ENCODE peak calls at places on chromosome 3, in five cellular contexts. One of them, this sample, is unnamed.

GRCh38 chr3:120566243-120566980 is 29.7 kb upstream of the NDUFB4 start:
- DNase-seq in NK-92 treated with Interleukin-12 subunit alpha and Interleukin-12 subunit beta, amount 100 ng/mL, for 24 hours: no peak
- DNase-seq in cardiac muscle cell: no peak
- DNase-seq in GM20000: no peak
- DNase-seq in esophagus muscularis mucosa: peak
- DNase-seq in this sample: no peak

GRCh38 chr3:53051929-53052328 is 6.1 kb upstream of the SFMBT1 start:
- DNase-seq in NK-92 treated with Interleukin-12 subunit alpha and Interleukin-12 subunit beta, amount 100 ng/mL, for 24 hours: no peak
- DNase-seq in cardiac muscle cell: no peak
- DNase-seq in GM20000: no peak
- DNase-seq in esophagus muscularis mucosa: no peak
- DNase-seq in this sample: no peak

GRCh38 chr3:16512435-16513140 is 911 bp downstream of the RFTN1 start:
- DNase-seq in NK-92 treated with Interleukin-12 subunit alpha and Interleukin-12 subunit beta, amount 100 ng/mL, for 24 hours: peak
- DNase-seq in cardiac muscle cell: no peak
- DNase-seq in GM20000: peak
- DNase-seq in esophagus muscularis mucosa: no peak
- DNase-seq in this sample: peak

GRCh38 chr3:67739851-67740250 is 85.4 kb upstream of the SUCLG2 start:
- DNase-seq in NK-92 treated with Interleukin-12 subunit alpha and Interleukin-12 subunit beta, amount 100 ng/mL, for 24 hours: no peak
- DNase-seq in cardiac muscle cell: no peak
- DNase-seq in GM20000: no peak
- DNase-seq in esophagus muscularis mucosa: no peak
- DNase-seq in this sample: no peak

GRCh38 chr3:123750659-123751420 is 133.3 kb downstream of the MYLK start:
- DNase-seq in NK-92 treated with Interleukin-12 subunit alpha and Interleukin-12 subunit beta, amount 100 ng/mL, for 24 hours: no peak
- DNase-seq in cardiac muscle cell: peak
- DNase-seq in GM20000: no peak
- DNase-seq in esophagus muscularis mucosa: peak
- DNase-seq in this sample: no peak

GRCh38 chr3:179927191-179927590 is 109.5 kb downstream of the PEX5L start:
- DNase-seq in NK-92 treated with Interleukin-12 subunit alpha and Interleukin-12 subunit beta, amount 100 ng/mL, for 24 hours: no peak
- DNase-seq in cardiac muscle cell: no peak
- DNase-seq in GM20000: no peak
- DNase-seq in esophagus muscularis mucosa: no peak
- DNase-seq in this sample: no peak

GRCh38 chr3:121786485-121786884 is 36.9 kb upstream of the GOLGB1 start:
- DNase-seq in NK-92 treated with Interleukin-12 subunit alpha and Interleukin-12 subunit beta, amount 100 ng/mL, for 24 hours: no peak
- DNase-seq in cardiac muscle cell: peak
- DNase-seq in GM20000: no peak
- DNase-seq in esophagus muscularis mucosa: no peak
- DNase-seq in this sample: no peak

GRCh38 chr3:169780738-169781137 is 7.5 kb downstream of the MYNN start:
- DNase-seq in NK-92 treated with Interleukin-12 subunit alpha and Interleukin-12 subunit beta, amount 100 ng/mL, for 24 hours: no peak
- DNase-seq in cardiac muscle cell: no peak
- DNase-seq in GM20000: no peak
- DNase-seq in esophagus muscularis mucosa: no peak
- DNase-seq in this sample: no peak

GRCh38 chr3:161559177-161559998 is 62.8 kb downstream of the OTOL1 start:
- DNase-seq in NK-92 treated with Interleukin-12 subunit alpha and Interleukin-12 subunit beta, amount 100 ng/mL, for 24 hours: no peak
- DNase-seq in cardiac muscle cell: peak
- DNase-seq in GM20000: peak
- DNase-seq in esophagus muscularis mucosa: no peak
- DNase-seq in this sample: peak

GRCh38 chr3:44104668-44105321 is 136.9 kb upstream of the TOPAZ1 start:
- DNase-seq in NK-92 treated with Interleukin-12 subunit alpha and Interleukin-12 subunit beta, amount 100 ng/mL, for 24 hours: peak
- DNase-seq in cardiac muscle cell: peak
- DNase-seq in GM20000: peak
- DNase-seq in esophagus muscularis mucosa: peak
- DNase-seq in this sample: no peak

GRCh38 chr3:42667523-42668402 is 14.3 kb downstream of the ZBTB47 start:
- DNase-seq in NK-92 treated with Interleukin-12 subunit alpha and Interleukin-12 subunit beta, amount 100 ng/mL, for 24 hours: no peak
- DNase-seq in cardiac muscle cell: no peak
- DNase-seq in GM20000: no peak
- DNase-seq in esophagus muscularis mucosa: no peak
- DNase-seq in this sample: no peak

GRCh38 chr3:45464336-45464809 is 76.0 kb downstream of the LARS2 start:
- DNase-seq in NK-92 treated with Interleukin-12 subunit alpha and Interleukin-12 subunit beta, amount 100 ng/mL, for 24 hours: no peak
- DNase-seq in cardiac muscle cell: peak
- DNase-seq in GM20000: no peak
- DNase-seq in esophagus muscularis mucosa: peak
- DNase-seq in this sample: peak

GRCh38 chr3:76760336-76760735 is 279.6 kb upstream of the ROBO2 start:
- DNase-seq in NK-92 treated with Interleukin-12 subunit alpha and Interleukin-12 subunit beta, amount 100 ng/mL, for 24 hours: no peak
- DNase-seq in cardiac muscle cell: no peak
- DNase-seq in GM20000: no peak
- DNase-seq in esophagus muscularis mucosa: no peak
- DNase-seq in this sample: no peak

GRCh38 chr3:139455855-139456254 is 20.5 kb downstream of the RBP2 start:
- DNase-seq in NK-92 treated with Interleukin-12 subunit alpha and Interleukin-12 subunit beta, amount 100 ng/mL, for 24 hours: no peak
- DNase-seq in cardiac muscle cell: peak
- DNase-seq in GM20000: no peak
- DNase-seq in esophagus muscularis mucosa: no peak
- DNase-seq in this sample: peak

GRCh38 chr3:20041197-20041780 is 1.0 kb downstream of the KAT2B start:
- DNase-seq in NK-92 treated with Interleukin-12 subunit alpha and Interleukin-12 subunit beta, amount 100 ng/mL, for 24 hours: peak
- DNase-seq in cardiac muscle cell: peak
- DNase-seq in GM20000: peak
- DNase-seq in esophagus muscularis mucosa: no peak
- DNase-seq in this sample: peak

GRCh38 chr3:47780727-47781325 is 867 bp downstream of the SMARCC1 start:
- DNase-seq in NK-92 treated with Interleukin-12 subunit alpha and Interleukin-12 subunit beta, amount 100 ng/mL, for 24 hours: no peak
- DNase-seq in cardiac muscle cell: peak
- DNase-seq in GM20000: no peak
- DNase-seq in esophagus muscularis mucosa: no peak
- DNase-seq in this sample: no peak

GRCh38 chr3:17195192-17195611 is 310.4 kb downstream of the PLCL2 start:
- DNase-seq in NK-92 treated with Interleukin-12 subunit alpha and Interleukin-12 subunit beta, amount 100 ng/mL, for 24 hours: no peak
- DNase-seq in cardiac muscle cell: peak
- DNase-seq in GM20000: peak
- DNase-seq in esophagus muscularis mucosa: no peak
- DNase-seq in this sample: no peak

GRCh38 chr3:148953094-148953493 is 38.2 kb upstream of the GYG1 start:
- DNase-seq in NK-92 treated with Interleukin-12 subunit alpha and Interleukin-12 subunit beta, amount 100 ng/mL, for 24 hours: no peak
- DNase-seq in cardiac muscle cell: no peak
- DNase-seq in GM20000: no peak
- DNase-seq in esophagus muscularis mucosa: no peak
- DNase-seq in this sample: no peak

GRCh38 chr3:1963896-1964295 is 134.8 kb upstream of the CNTN4 start:
- DNase-seq in NK-92 treated with Interleukin-12 subunit alpha and Interleukin-12 subunit beta, amount 100 ng/mL, for 24 hours: no peak
- DNase-seq in cardiac muscle cell: no peak
- DNase-seq in GM20000: no peak
- DNase-seq in esophagus muscularis mucosa: no peak
- DNase-seq in this sample: no peak

GRCh38 chr3:194097141-194097880 is 38.6 kb upstream of the HES1 start:
- DNase-seq in NK-92 treated with Interleukin-12 subunit alpha and Interleukin-12 subunit beta, amount 100 ng/mL, for 24 hours: no peak
- DNase-seq in cardiac muscle cell: no peak
- DNase-seq in GM20000: no peak
- DNase-seq in esophagus muscularis mucosa: no peak
- DNase-seq in this sample: no peak

GRCh38 chr3:185696039-185696438 is 109.9 kb downstream of the SENP2 start:
- DNase-seq in NK-92 treated with Interleukin-12 subunit alpha and Interleukin-12 subunit beta, amount 100 ng/mL, for 24 hours: no peak
- DNase-seq in cardiac muscle cell: no peak
- DNase-seq in GM20000: no peak
- DNase-seq in esophagus muscularis mucosa: peak
- DNase-seq in this sample: no peak

GRCh38 chr3:197356275-197356674 is 57.9 kb upstream of the DLG1 start:
- DNase-seq in NK-92 treated with Interleukin-12 subunit alpha and Interleukin-12 subunit beta, amount 100 ng/mL, for 24 hours: no peak
- DNase-seq in cardiac muscle cell: no peak
- DNase-seq in GM20000: no peak
- DNase-seq in esophagus muscularis mucosa: no peak
- DNase-seq in this sample: no peak

GRCh38 chr3:3665546-3665945 is 133.7 kb upstream of the LRRN1 start:
- DNase-seq in NK-92 treated with Interleukin-12 subunit alpha and Interleukin-12 subunit beta, amount 100 ng/mL, for 24 hours: no peak
- DNase-seq in cardiac muscle cell: no peak
- DNase-seq in GM20000: no peak
- DNase-seq in esophagus muscularis mucosa: no peak
- DNase-seq in this sample: no peak

GRCh38 chr3:51391566-51392300 is 648 bp downstream of the RBM15B start:
- DNase-seq in NK-92 treated with Interleukin-12 subunit alpha and Interleukin-12 subunit beta, amount 100 ng/mL, for 24 hours: no peak
- DNase-seq in cardiac muscle cell: peak
- DNase-seq in GM20000: peak
- DNase-seq in esophagus muscularis mucosa: no peak
- DNase-seq in this sample: peak

GRCh38 chr3:38374221-38374620 is 27.6 kb downstream of the XYLB start:
- DNase-seq in NK-92 treated with Interleukin-12 subunit alpha and Interleukin-12 subunit beta, amount 100 ng/mL, for 24 hours: peak
- DNase-seq in cardiac muscle cell: no peak
- DNase-seq in GM20000: no peak
- DNase-seq in esophagus muscularis mucosa: no peak
- DNase-seq in this sample: no peak

GRCh38 chr3:149901770-149902169 is 68.9 kb downstream of the PFN2 start:
- DNase-seq in NK-92 treated with Interleukin-12 subunit alpha and Interleukin-12 subunit beta, amount 100 ng/mL, for 24 hours: no peak
- DNase-seq in cardiac muscle cell: no peak
- DNase-seq in GM20000: no peak
- DNase-seq in esophagus muscularis mucosa: no peak
- DNase-seq in this sample: no peak

GRCh38 chr3:30646181-30646876 is 39.9 kb downstream of the TGFBR2 start:
- DNase-seq in NK-92 treated with Interleukin-12 subunit alpha and Interleukin-12 subunit beta, amount 100 ng/mL, for 24 hours: no peak
- DNase-seq in cardiac muscle cell: peak
- DNase-seq in GM20000: no peak
- DNase-seq in esophagus muscularis mucosa: no peak
- DNase-seq in this sample: no peak

GRCh38 chr3:167895684-167896083 is 160.2 kb downstream of the SERPINI1 start:
- DNase-seq in NK-92 treated with Interleukin-12 subunit alpha and Interleukin-12 subunit beta, amount 100 ng/mL, for 24 hours: no peak
- DNase-seq in cardiac muscle cell: no peak
- DNase-seq in GM20000: no peak
- DNase-seq in esophagus muscularis mucosa: no peak
- DNase-seq in this sample: no peak